ENCODE peak calls at places on chromosomes 12 and 14, in six cellular contexts. V is K562, O is cardiac muscle cell, X is fibroblast of mammary gland, T is B cell, Z is omental fat pad. R is an unnamed sample.
A peak's percentile ranks its signal among the peaks of the same experiment; 100 is the strongest.

GRCh38 chr12:124687695-124688301 is 120.4 kb upstream of the NCOR2 start:
- DNase-seq in Z (no peak), O (peak; percentile 74), T (no peak), V (no peak), X (no peak), R (no peak)

GRCh38 chr14:74550071-74550470 is 56.5 kb downstream of the ISCA2 start:
- DNase-seq in X (no peak), V (no peak), T (no peak), Z (no peak), O (no peak), R (no peak)

GRCh38 chr12:130063866-130064265 is 98.4 kb upstream of the FZD10 start:
- DNase-seq in O (no peak), X (no peak), Z (no peak), T (no peak), V (no peak), R (no peak)

GRCh38 chr12:61023231-61023630 is 1237.0 kb upstream of the USP15 start:
- DNase-seq in X (no peak), O (no peak), V (no peak), Z (no peak), T (no peak), R (no peak)

GRCh38 chr12:83042441-83043215 is 355.9 kb downstream of the TMTC2 start:
- DNase-seq in Z (no peak), V (no peak), O (peak; percentile 13), T (no peak), X (no peak), R (no peak)

GRCh38 chr12:46608431-46609280 is 217.1 kb downstream of the SLC38A4 start:
- DNase-seq in O (peak; percentile 53), X (peak; percentile 79), Z (no peak), V (no peak), T (no peak), R (no peak)

GRCh38 chr12:84767079-84767478 is 145.5 kb downstream of the SLC6A15 start:
- DNase-seq in T (no peak), O (no peak), V (no peak), Z (no peak), X (no peak), R (no peak)

GRCh38 chr12:132163041-132163910 is 19.0 kb downstream of the NOC4L start:
- DNase-seq in O (no peak), V (no peak), T (no peak), X (no peak), Z (no peak), R (no peak)

DNA sequence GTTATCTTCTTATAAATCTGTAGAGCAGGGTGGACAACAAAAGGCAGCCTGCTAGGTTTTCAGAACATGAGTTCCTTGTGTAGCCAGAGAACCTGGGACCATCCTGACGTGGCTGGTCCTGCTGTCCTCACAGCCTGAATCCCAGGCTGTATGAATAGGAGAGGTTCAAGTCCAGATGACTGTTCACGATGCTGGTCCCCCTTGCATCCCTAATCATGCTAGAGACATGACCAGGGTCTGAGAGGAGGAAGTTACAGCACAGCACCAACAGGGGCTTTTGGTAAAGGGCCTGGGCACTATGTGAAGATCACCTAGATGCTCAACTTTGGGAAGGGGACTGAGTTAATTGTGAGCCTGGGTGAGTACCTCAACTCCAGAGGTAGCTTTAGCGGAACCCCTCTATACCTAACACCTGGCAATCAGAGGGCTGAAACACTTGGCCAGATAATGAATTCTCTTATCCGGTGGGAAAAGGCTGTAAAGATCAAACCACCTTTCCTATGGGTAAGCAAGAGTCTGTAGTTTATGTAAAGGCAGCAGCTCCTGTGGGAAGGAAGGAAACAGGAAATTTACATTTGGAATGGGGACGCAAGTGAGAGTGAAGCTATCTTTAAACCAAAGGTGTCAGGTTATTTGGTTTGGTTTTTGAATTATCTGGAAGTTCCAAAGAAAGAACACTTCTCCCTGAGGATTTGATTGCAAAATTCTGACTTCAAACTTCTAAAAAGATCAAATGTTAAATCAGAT is 112.8 kb downstream of the DAD1 start:
- DNase-seq in Z (no peak), X (no peak), T (no peak), V (no peak), O (no peak), R (no peak)
- TF ChIP-seq CTCF in Z (no peak), X (no peak), T (no peak), V (no peak), O (no peak), R (no peak)

GRCh38 chr14:60721331-60722162 is 2.6 kb downstream of the SIX4 start:
- DNase-seq in T (peak; percentile 73), O (peak; percentile 44), Z (peak; percentile 42), V (peak; percentile 7), X (peak; percentile 68), R (peak; percentile 63)
- TF ChIP-seq CTCF in T (peak; percentile 33), O (peak; percentile 47), Z (no peak), V (no peak), X (no peak), R (peak; percentile 39)

GRCh38 chr12:31659087-31659942 is at the start of gene ETFBKMT:
- DNase-seq in O (peak; percentile 90), X (peak; percentile 83), T (peak; percentile 84), V (peak; percentile 91), Z (peak; percentile 62), R (peak; percentile 91)
- TF ChIP-seq CTCF in O (peak; percentile 48), X (no peak), T (peak; percentile 31), V (peak; percentile 66), Z (no peak), R (peak; percentile 25)

DNA sequence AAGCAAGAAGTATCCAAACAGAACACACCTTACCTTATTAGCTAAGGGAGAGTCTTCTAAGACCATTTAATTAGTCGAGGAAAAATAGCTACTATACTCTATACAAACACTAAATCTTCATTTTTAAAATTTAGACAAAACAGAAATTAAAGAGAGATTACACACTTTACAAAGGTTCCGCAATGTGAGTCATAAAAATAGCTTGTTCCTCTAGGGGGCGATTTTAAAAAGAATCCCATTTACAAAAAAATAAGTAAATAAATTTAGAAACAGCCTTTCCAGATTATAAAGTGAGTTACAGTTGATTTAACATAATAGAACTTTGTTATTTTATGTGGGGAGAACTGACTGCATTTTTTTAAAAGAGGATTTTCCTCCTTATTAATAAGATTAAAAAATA is 201.6 kb downstream of the PAX9 start:
- DNase-seq in X (no peak), O (no peak), V (no peak), Z (no peak), T (no peak), R (no peak)
- TF ChIP-seq CTCF in X (peak; percentile 11), O (no peak), V (no peak), Z (no peak), T (no peak), R (no peak)

GRCh38 chr14:90758028-90758889 is 58.0 kb downstream of the TTC7B start:
- DNase-seq in Z (peak; percentile 76), T (peak; percentile 97), V (peak; percentile 98), O (peak; percentile 94), X (peak; percentile 91), R (peak; percentile 99)

GRCh38 chr14:90760055-90760444 is 56.2 kb downstream of the TTC7B start:
- DNase-seq in T (no peak), V (no peak), X (no peak), O (no peak), Z (no peak), R (no peak)

GRCh38 chr14:90758959-90759358 is 57.3 kb downstream of the TTC7B start:
- DNase-seq in O (peak; percentile 42), T (no peak), X (peak; percentile 67), V (no peak), Z (no peak), R (no peak)

GRCh38 chr14:90759370-90760054 is 56.7 kb downstream of the TTC7B start:
- DNase-seq in V (no peak), Z (no peak), X (peak; percentile 24), O (no peak), T (peak; percentile 55), R (peak; percentile 60)

DNA sequence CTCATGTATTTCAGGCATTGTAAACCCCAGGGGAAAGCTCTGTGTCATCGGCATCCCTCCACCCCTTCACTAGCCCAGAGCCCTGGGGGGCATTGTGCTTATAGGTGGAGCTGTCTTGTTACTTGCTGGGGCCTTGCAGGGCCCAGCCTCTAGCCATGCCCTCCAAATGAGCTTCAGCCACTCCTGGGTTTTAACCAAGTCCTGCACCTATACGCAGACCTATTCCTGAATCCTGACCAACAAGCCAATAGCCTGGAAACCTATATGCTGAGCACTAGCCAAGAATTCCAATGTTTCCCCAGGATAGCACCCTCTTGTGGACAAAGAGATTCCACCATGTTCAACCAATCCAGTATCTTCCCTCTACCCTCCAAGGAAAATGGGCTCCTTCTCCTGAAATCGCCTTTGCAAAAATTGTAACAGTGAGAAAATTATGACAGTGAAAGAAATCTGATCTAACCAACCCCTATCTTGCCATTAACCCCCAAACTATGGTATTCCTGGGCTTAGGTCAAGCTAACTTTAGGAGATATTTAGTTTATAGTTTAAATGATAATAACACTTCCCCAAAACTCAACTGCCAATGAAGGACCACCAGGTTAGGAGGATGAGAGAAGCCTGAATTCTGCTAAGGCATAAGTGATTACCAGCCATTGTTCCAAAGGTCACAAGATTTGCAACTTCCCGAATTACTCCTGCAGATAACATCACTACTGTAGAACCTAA is 55.5 kb downstream of the TTC7B start:
- DNase-seq in V (no peak), O (peak; percentile 62), T (no peak), Z (no peak), X (peak; percentile 56), R (no peak)
- TF ChIP-seq CTCF in V (peak; percentile 67), O (peak; percentile 68), T (peak; percentile 38), Z (no peak), X (peak; percentile 67), R (peak; percentile 20)

DNA sequence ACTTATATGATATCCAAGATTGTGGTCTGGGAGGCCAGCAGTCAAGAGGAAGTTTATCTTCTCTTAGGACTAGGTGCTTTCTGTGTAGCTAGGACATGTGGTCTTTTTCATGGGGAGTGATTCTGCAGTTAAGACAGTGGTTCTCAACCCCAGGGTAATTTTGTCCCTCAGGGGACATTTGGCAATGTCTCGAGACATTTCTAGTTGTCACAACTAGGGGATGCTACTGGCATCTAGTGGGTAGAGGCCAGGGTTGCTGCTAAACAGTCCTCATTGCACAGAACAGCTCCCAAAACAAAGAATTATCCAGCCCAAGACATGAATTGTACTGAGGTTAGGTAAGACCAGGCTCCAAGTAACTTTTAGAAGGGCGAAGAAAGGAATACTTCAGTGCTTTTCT is 20.0 kb downstream of the AMDHD1 start:
- DNase-seq in V (no peak), X (no peak), Z (no peak), O (no peak), T (no peak), R (no peak)
- TF ChIP-seq CTCF in V (no peak), X (no peak), Z (no peak), O (no peak), T (no peak), R (no peak)

R was measured in GM13976.